ENCODE peak calls at places on chromosome 2, in six cellular contexts. One of them, this sample, is unnamed.
A peak's percentile ranks its signal among the peaks of the same experiment; 100 is the strongest.

GRCh38 chr2:241690202-241690717 is 3.6 kb upstream of the DTYMK start:
- DNase-seq in GM23338: no peak
- DNase-seq in AG04450: no peak
- DNase-seq in ovary: no peak
- DNase-seq in fibroblast of lung: no peak
- DNase-seq in upper lobe of right lung: no peak
- DNase-seq in this sample: no peak

GRCh38 chr2:56523815-56524214 is 340.0 kb downstream of the CCDC85A start:
- DNase-seq in upper lobe of right lung: no peak
- DNase-seq in ovary: no peak
- DNase-seq in AG04450: no peak
- DNase-seq in GM23338: no peak
- DNase-seq in fibroblast of lung: no peak
- DNase-seq in this sample: no peak

GRCh38 chr2:142291964-142292363 is 161.1 kb upstream of the LRP1B start:
- DNase-seq in ovary: no peak
- DNase-seq in GM23338: no peak
- DNase-seq in fibroblast of lung: no peak
- DNase-seq in AG04450: no peak
- DNase-seq in upper lobe of right lung: no peak
- DNase-seq in this sample: no peak

GRCh38 chr2:187310696-187311095 is 137.4 kb downstream of the CALCRL start:
- DNase-seq in fibroblast of lung: peak; percentile 60
- DNase-seq in ovary: no peak
- DNase-seq in GM23338: no peak
- DNase-seq in upper lobe of right lung: no peak
- DNase-seq in AG04450: no peak
- DNase-seq in this sample: no peak

GRCh38 chr2:28568533-28568932 is 72.7 kb downstream of the PLB1 start:
- DNase-seq in ovary: no peak
- DNase-seq in AG04450: no peak
- DNase-seq in upper lobe of right lung: no peak
- DNase-seq in GM23338: no peak
- DNase-seq in fibroblast of lung: no peak
- DNase-seq in this sample: no peak

GRCh38 chr2:112640800-112641675 is 4.7 kb upstream of the SLC20A1 start:
- DNase-seq in AG04450: peak; percentile 80
- DNase-seq in GM23338: no peak
- DNase-seq in upper lobe of right lung: peak; percentile 61
- DNase-seq in ovary: no peak
- DNase-seq in fibroblast of lung: peak; percentile 80
- DNase-seq in this sample: no peak

GRCh38 chr2:217402622-217403383 is 542.9 kb upstream of the TNP1 start:
- DNase-seq in upper lobe of right lung: no peak
- DNase-seq in ovary: peak; percentile 86
- DNase-seq in fibroblast of lung: peak; percentile 73
- DNase-seq in AG04450: no peak
- DNase-seq in GM23338: no peak
- DNase-seq in this sample: peak; percentile 92

GRCh38 chr2:69196327-69197117 is 183.5 kb downstream of the ANTXR1 start:
- DNase-seq in fibroblast of lung: peak; percentile 76
- DNase-seq in upper lobe of right lung: no peak
- DNase-seq in ovary: no peak
- DNase-seq in GM23338: no peak
- DNase-seq in AG04450: peak; percentile 92
- DNase-seq in this sample: no peak

GRCh38 chr2:165563468-165564225 is 94.1 kb downstream of the CSRNP3 start:
- DNase-seq in fibroblast of lung: no peak
- DNase-seq in GM23338: peak; percentile 82
- DNase-seq in ovary: no peak
- DNase-seq in AG04450: no peak
- DNase-seq in upper lobe of right lung: no peak
- DNase-seq in this sample: no peak

GRCh38 chr2:129936334-129936934 is 43.0 kb upstream of the RAB6C start:
- DNase-seq in GM23338: peak; percentile 80
- DNase-seq in upper lobe of right lung: no peak
- DNase-seq in ovary: no peak
- DNase-seq in fibroblast of lung: peak; percentile 51
- DNase-seq in AG04450: no peak
- DNase-seq in this sample: no peak

GRCh38 chr2:95374916-95375471 is 27.5 kb upstream of the FAHD2A start:
- DNase-seq in GM23338: no peak
- DNase-seq in AG04450: no peak
- DNase-seq in upper lobe of right lung: peak; percentile 41
- DNase-seq in fibroblast of lung: peak; percentile 25
- DNase-seq in ovary: peak; percentile 39
- DNase-seq in this sample: no peak

GRCh38 chr2:101501443-101501842 is 26.5 kb upstream of the RFX8 start:
- DNase-seq in GM23338: no peak
- DNase-seq in upper lobe of right lung: no peak
- DNase-seq in fibroblast of lung: no peak
- DNase-seq in ovary: no peak
- DNase-seq in AG04450: no peak
- DNase-seq in this sample: no peak

GRCh38 chr2:216491757-216492635 is 6.6 kb upstream of the RPL37A start:
- DNase-seq in upper lobe of right lung: no peak
- DNase-seq in fibroblast of lung: no peak
- DNase-seq in AG04450: no peak
- DNase-seq in ovary: no peak
- DNase-seq in GM23338: no peak
- DNase-seq in this sample: no peak

GRCh38 chr2:16326736-16327300 is 338.8 kb downstream of the CYRIA start:
- DNase-seq in GM23338: no peak
- DNase-seq in AG04450: no peak
- DNase-seq in fibroblast of lung: no peak
- DNase-seq in ovary: no peak
- DNase-seq in upper lobe of right lung: no peak
- DNase-seq in this sample: no peak

GRCh38 chr2:223576873-223577272 is 25.3 kb downstream of the SCG2 start:
- DNase-seq in fibroblast of lung: peak; percentile 99
- DNase-seq in upper lobe of right lung: no peak
- DNase-seq in AG04450: peak; percentile 88
- DNase-seq in ovary: no peak
- DNase-seq in GM23338: no peak
- DNase-seq in this sample: no peak

GRCh38 chr2:159439421-159439820 is 152.9 kb upstream of the WDSUB1 start:
- DNase-seq in fibroblast of lung: no peak
- DNase-seq in AG04450: no peak
- DNase-seq in ovary: no peak
- DNase-seq in GM23338: no peak
- DNase-seq in upper lobe of right lung: no peak
- DNase-seq in this sample: no peak

GRCh38 chr2:1738646-1739302 is 5.5 kb downstream of the PXDN start:
- DNase-seq in upper lobe of right lung: peak; percentile 32
- DNase-seq in fibroblast of lung: peak; percentile 76
- DNase-seq in AG04450: no peak
- DNase-seq in GM23338: no peak
- DNase-seq in ovary: no peak
- DNase-seq in this sample: peak; percentile 15

GRCh38 chr2:120450196-120450820 is 104.4 kb downstream of the INHBB start:
- DNase-seq in ovary: no peak
- DNase-seq in upper lobe of right lung: peak; percentile 54
- DNase-seq in GM23338: no peak
- DNase-seq in fibroblast of lung: no peak
- DNase-seq in AG04450: no peak
- DNase-seq in this sample: no peak

GRCh38 chr2:7795358-7796199 is 878.4 kb downstream of the RNF144A start:
- DNase-seq in fibroblast of lung: peak; percentile 14
- DNase-seq in GM23338: no peak
- DNase-seq in upper lobe of right lung: no peak
- DNase-seq in ovary: no peak
- DNase-seq in AG04450: no peak
- DNase-seq in this sample: no peak

GRCh38 chr2:6999161-6999877 is 82.1 kb downstream of the RNF144A start:
- DNase-seq in GM23338: no peak
- DNase-seq in AG04450: no peak
- DNase-seq in upper lobe of right lung: no peak
- DNase-seq in ovary: no peak
- DNase-seq in fibroblast of lung: no peak
- DNase-seq in this sample: no peak

GRCh38 chr2:231190531-231191197 is 7.8 kb upstream of the ARMC9 start:
- DNase-seq in AG04450: no peak
- DNase-seq in fibroblast of lung: peak; percentile 48
- DNase-seq in GM23338: peak; percentile 83
- DNase-seq in ovary: peak; percentile 89
- DNase-seq in upper lobe of right lung: peak; percentile 85
- DNase-seq in this sample: peak; percentile 77

GRCh38 chr2:173982918-173983317 is 17.7 kb upstream of the SP3 start:
- DNase-seq in GM23338: no peak
- DNase-seq in AG04450: no peak
- DNase-seq in fibroblast of lung: peak; percentile 69
- DNase-seq in upper lobe of right lung: no peak
- DNase-seq in ovary: peak; percentile 74
- DNase-seq in this sample: peak; percentile 47

GRCh38 chr2:130846233-130846632 is 9.5 kb downstream of the ARHGEF4 start:
- DNase-seq in AG04450: no peak
- DNase-seq in fibroblast of lung: no peak
- DNase-seq in upper lobe of right lung: no peak
- DNase-seq in GM23338: no peak
- DNase-seq in ovary: no peak
- DNase-seq in this sample: no peak

GRCh38 chr2:226674123-226674522 is 125.5 kb downstream of the IRS1 start:
- DNase-seq in fibroblast of lung: peak; percentile 54
- DNase-seq in GM23338: no peak
- DNase-seq in AG04450: no peak
- DNase-seq in ovary: no peak
- DNase-seq in upper lobe of right lung: no peak
- DNase-seq in this sample: no peak

GRCh38 chr2:88059979-88060906 is 4.7 kb upstream of the KRCC1 start:
- DNase-seq in ovary: no peak
- DNase-seq in GM23338: peak; percentile 77
- DNase-seq in fibroblast of lung: peak; percentile 53
- DNase-seq in upper lobe of right lung: no peak
- DNase-seq in AG04450: no peak
- DNase-seq in this sample: no peak

GRCh38 chr2:46384457-46384815 is 87.2 kb downstream of the EPAS1 start:
- DNase-seq in AG04450: no peak
- DNase-seq in fibroblast of lung: no peak
- DNase-seq in upper lobe of right lung: no peak
- DNase-seq in GM23338: no peak
- DNase-seq in ovary: no peak
- DNase-seq in this sample: peak; percentile 14

GRCh38 chr2:217438136-217438535 is 564.7 kb downstream of the TNS1 start:
- DNase-seq in AG04450: no peak
- DNase-seq in GM23338: no peak
- DNase-seq in ovary: no peak
- DNase-seq in fibroblast of lung: no peak
- DNase-seq in upper lobe of right lung: no peak
- DNase-seq in this sample: no peak

GRCh38 chr2:42964444-42965081 is 172.2 kb upstream of the HAAO start:
- DNase-seq in GM23338: no peak
- DNase-seq in ovary: peak; percentile 80
- DNase-seq in AG04450: peak; percentile 90
- DNase-seq in upper lobe of right lung: no peak
- DNase-seq in fibroblast of lung: peak; percentile 98
- DNase-seq in this sample: peak; percentile 65

GRCh38 chr2:51812138-51812866 is 780.4 kb upstream of the NRXN1 start:
- DNase-seq in AG04450: peak; percentile 24
- DNase-seq in GM23338: no peak
- DNase-seq in upper lobe of right lung: no peak
- DNase-seq in ovary: no peak
- DNase-seq in fibroblast of lung: peak; percentile 39
- DNase-seq in this sample: no peak
- H3K27ac ChIP-seq in AG04450: no peak overlapping the region
- H3K27ac ChIP-seq in GM23338: no peak overlapping the region
- H3K27ac ChIP-seq in upper lobe of right lung: no peak overlapping the region
- H3K27ac ChIP-seq in ovary: no peak overlapping the region
- H3K27ac ChIP-seq in fibroblast of lung: peak overlapping the region; percentile 43
- H3K27ac ChIP-seq in this sample: no peak overlapping the region

DNA sequence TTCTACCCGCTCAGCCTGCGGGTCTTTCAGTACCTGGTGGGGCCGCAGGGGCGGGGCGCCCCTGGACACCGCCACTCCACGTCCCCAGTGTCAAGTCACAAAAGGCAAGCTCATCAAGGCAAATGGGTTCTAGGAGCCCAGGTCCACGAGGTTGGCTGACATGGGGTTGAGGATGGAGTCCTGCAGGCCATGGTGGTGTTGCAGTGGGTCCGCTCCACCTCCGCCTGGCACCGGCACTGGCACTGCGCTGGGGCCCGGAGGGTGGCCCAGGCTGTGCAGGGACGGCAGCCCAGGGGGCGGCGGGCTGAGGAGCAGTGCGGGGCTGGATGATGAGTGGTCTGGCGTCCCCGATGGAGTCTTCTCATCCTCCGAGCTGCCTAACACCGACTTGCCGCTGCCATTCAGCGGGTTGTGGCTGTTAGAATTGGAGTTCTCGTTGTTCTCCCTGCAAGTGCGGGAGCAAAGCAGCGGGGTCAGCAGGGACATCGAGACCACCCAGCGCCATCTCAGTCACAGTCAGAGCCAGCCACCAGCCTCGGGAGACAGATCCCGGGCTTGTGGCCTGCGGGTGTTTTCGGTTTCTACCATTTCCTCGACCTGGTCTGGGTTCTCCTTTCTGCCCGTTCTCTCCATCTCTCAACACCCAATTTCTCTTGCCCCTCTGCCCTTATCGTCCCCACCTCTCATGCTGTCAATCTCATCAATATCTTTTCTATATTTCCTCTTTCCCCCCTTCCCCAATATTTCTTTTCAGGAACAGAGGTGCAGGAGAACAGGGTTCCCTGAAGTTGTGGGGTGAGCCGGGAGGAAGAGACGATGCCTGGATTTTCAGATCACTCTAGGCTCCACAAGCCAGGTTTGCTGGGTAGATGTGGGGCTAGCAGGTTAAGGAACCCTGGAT is 3.0 kb downstream of the SIX2 start:
- DNase-seq in fibroblast of lung: no peak
- DNase-seq in upper lobe of right lung: no peak
- DNase-seq in AG04450: no peak
- DNase-seq in ovary: no peak
- DNase-seq in GM23338: peak; percentile 26
- DNase-seq in this sample: no peak
- H3K4me3 ChIP-seq in fibroblast of lung: no peak overlapping the region
- H3K4me3 ChIP-seq in upper lobe of right lung: no peak overlapping the region
- H3K4me3 ChIP-seq in AG04450: no peak overlapping the region
- H3K4me3 ChIP-seq in ovary: no peak overlapping the region
- H3K4me3 ChIP-seq in GM23338: no peak overlapping the region
- H3K4me3 ChIP-seq in this sample: no peak overlapping the region

GRCh38 chr2:160816916-160817315 is 323.3 kb upstream of the RBMS1 start:
- DNase-seq in AG04450: no peak
- DNase-seq in upper lobe of right lung: no peak
- DNase-seq in ovary: no peak
- DNase-seq in GM23338: no peak
- DNase-seq in fibroblast of lung: peak; percentile 48
- DNase-seq in this sample: no peak
- TF ChIP-seq CTCF in AG04450: no peak
- TF ChIP-seq CTCF in upper lobe of right lung: no peak
- TF ChIP-seq CTCF in ovary: no peak
- TF ChIP-seq CTCF in GM23338: no peak
- TF ChIP-seq CTCF in fibroblast of lung: no peak
- TF ChIP-seq CTCF in this sample: no peak

DNA sequence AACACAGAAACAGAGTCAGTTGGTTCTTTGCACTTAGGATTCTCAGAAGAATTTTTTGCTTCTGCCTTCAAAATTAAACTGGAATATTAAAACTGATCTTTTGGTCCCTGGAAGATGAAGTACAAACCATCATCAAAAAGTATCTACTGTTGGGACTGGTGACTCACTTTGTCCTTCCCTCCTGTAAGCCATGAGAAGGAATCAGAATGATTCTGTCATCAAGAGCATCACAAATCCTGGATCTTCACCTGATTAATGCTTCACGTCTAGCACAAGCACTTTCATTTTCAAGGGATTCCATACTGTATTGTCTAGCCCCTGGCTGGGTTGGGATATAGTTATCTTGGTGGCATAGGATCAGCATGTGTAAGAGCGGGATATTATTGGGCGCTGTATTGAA is 69.3 kb upstream of the CYP1B1 start:
- DNase-seq in ovary: no peak
- DNase-seq in AG04450: no peak
- DNase-seq in upper lobe of right lung: no peak
- DNase-seq in fibroblast of lung: no peak
- DNase-seq in GM23338: no peak
- DNase-seq in this sample: no peak
- H3K27ac ChIP-seq in ovary: no peak overlapping the region
- H3K27ac ChIP-seq in AG04450: peak overlapping the region; percentile 55
- H3K27ac ChIP-seq in upper lobe of right lung: no peak overlapping the region
- H3K27ac ChIP-seq in fibroblast of lung: peak overlapping the region; percentile 98
- H3K27ac ChIP-seq in GM23338: no peak overlapping the region
- H3K27ac ChIP-seq in this sample: peak overlapping the region; percentile 95